ENCODE peak calls at places on chromosomes 7 and 10, in seven cellular contexts. L is OCI-LY7, W is GM03348, U is occipital lobe, F is NCI-H1092 treated with DMSO at 0.1 percent for 48 hours, X is NCI-H187, E is cardiac fibroblast. I is an unnamed sample.

GRCh38 chr10:61902448-61903183 is 1.1 kb downstream of the ARID5B start:
- DNase-seq in F (peak), E (peak), U (peak), L (peak), X (peak), W (peak), I (peak)

GRCh38 chr10:122290334-122290733 is 19.2 kb downstream of the BTBD16 start:
- DNase-seq in X (no peak), E (no peak), F (no peak), W (no peak), L (no peak), U (no peak), I (no peak)

GRCh38 chr10:15344876-15345285 is 26.2 kb downstream of the FAM171A1 start:
- DNase-seq in L (no peak), W (no peak), E (peak), F (peak), X (no peak), U (no peak), I (peak)

GRCh38 chr7:47446871-47447466 is 134.9 kb downstream of the TNS3 start:
- DNase-seq in F (no peak), X (no peak), U (no peak), L (no peak), W (no peak), E (no peak), I (no peak)

GRCh38 chr10:32095116-32095733 is 39.0 kb upstream of the KIF5B start:
- DNase-seq in U (no peak), W (no peak), X (no peak), L (no peak), E (peak), F (no peak), I (peak)

GRCh38 chr10:103095005-103095404 is 98.1 kb downstream of the NT5C2 start:
- DNase-seq in W (no peak), U (no peak), X (no peak), L (no peak), F (no peak), E (no peak), I (no peak)

GRCh38 chr7:17613338-17614041 is 315.0 kb downstream of the AHR start:
- DNase-seq in L (no peak), F (no peak), X (no peak), W (no peak), E (no peak), U (no peak), I (no peak)

GRCh38 chr7:100895956-100896742 is 461 bp upstream of the ACHE start:
- DNase-seq in X (no peak), E (no peak), U (no peak), W (peak), L (no peak), F (no peak), I (no peak)

GRCh38 chr10:80104066-80104926 is 25.8 kb downstream of the TMEM254 start:
- DNase-seq in E (peak), X (no peak), F (no peak), W (peak), U (no peak), L (no peak), I (peak)

GRCh38 chr7:100602889-100603696 is 930 bp downstream of the PCOLCE start:
- DNase-seq in E (peak), F (no peak), W (peak), U (no peak), L (no peak), X (no peak), I (peak)

GRCh38 chr7:120060283-120060682 is 212.7 kb upstream of the KCND2 start:
- DNase-seq in L (no peak), U (no peak), W (peak), F (no peak), E (peak), X (no peak), I (peak)

GRCh38 chr10:59595584-59595983 is 114.1 kb downstream of the SLC16A9 start:
- DNase-seq in F (no peak), E (no peak), L (no peak), W (no peak), U (no peak), X (no peak), I (no peak)

GRCh38 chr7:23268746-23269145 is 22.2 kb downstream of the GPNMB start:
- DNase-seq in W (no peak), F (no peak), E (no peak), U (no peak), X (no peak), L (no peak), I (no peak)

GRCh38 chr7:25777969-25778767 is 373.8 kb upstream of the NFE2L3 start:
- DNase-seq in E (no peak), W (no peak), X (peak), F (peak), L (no peak), U (no peak), I (no peak)

GRCh38 chr10:127313996-127314700 is 117.8 kb upstream of the INSYN2A start:
- DNase-seq in L (no peak), X (no peak), F (no peak), U (no peak), W (no peak), E (no peak), I (no peak)

GRCh38 chr10:48450811-48451466 is 144.5 kb downstream of the MAPK8 start:
- DNase-seq in U (no peak), W (peak), E (no peak), F (no peak), L (no peak), X (no peak), I (no peak)

GRCh38 chr10:63711866-63712716 is 190.9 kb downstream of the REEP3 start:
- DNase-seq in F (peak), X (peak), U (peak), W (peak), E (peak), L (no peak), I (peak)

GRCh38 chr7:73832806-73833205 is 2.0 kb downstream of the CLDN4 start:
- DNase-seq in X (no peak), L (no peak), U (no peak), E (no peak), W (no peak), F (no peak), I (no peak)

GRCh38 chr10:5070648-5071410 is 23.4 kb upstream of the AKR1C3 start:
- DNase-seq in U (no peak), L (no peak), W (no peak), X (no peak), F (no peak), E (peak), I (peak)

GRCh38 chr10:1035201-1035600 is 9.5 kb upstream of the IDI2 start:
- DNase-seq in X (no peak), F (no peak), E (no peak), L (no peak), W (no peak), U (peak), I (no peak)

GRCh38 chr7:38222481-38223096 is 44.5 kb downstream of the STARD3NL start:
- DNase-seq in W (peak), E (peak), F (peak), U (no peak), L (peak), X (no peak), I (peak)